ENCODE peak calls at places on chromosomes 16 and 17, in five cellular contexts. I, N, S, G and A are unnamed samples.

GRCh38 chr16:15949210-15950166 is at the start of gene ABCC1:
- DNase-seq in I (no peak), N (peak), S (no peak), G (peak), A (peak)

GRCh38 chr16:46649571-46649970 is 28.4 kb upstream of the SHCBP1 start:
- DNase-seq in I (peak), N (no peak), S (no peak), G (no peak), A (no peak)

GRCh38 chr16:85462405-85463227 is 150.5 kb upstream of the GSE1 start:
- DNase-seq in I (no peak), N (no peak), S (no peak), G (no peak), A (peak)

GRCh38 chr17:38606646-38607611 is 1.2 kb upstream of the SRCIN1 start:
- DNase-seq in I (no peak), N (no peak), S (no peak), G (no peak), A (peak)

GRCh38 chr16:76292218-76292617 is 15.0 kb downstream of the CNTNAP4 start:
- DNase-seq in I (no peak), N (no peak), S (no peak), G (no peak), A (no peak)

GRCh38 chr16:9114842-9115241 is 23.4 kb downstream of the HAPSTR1 start:
- DNase-seq in I (no peak), N (no peak), S (no peak), G (no peak), A (peak)

GRCh38 chr17:20914658-20915057 is 128.2 kb downstream of the USP22 start:
- DNase-seq in I (no peak), N (no peak), S (no peak), G (no peak), A (no peak)

GRCh38 chr16:29992371-29992967 is 2.9 kb downstream of the HIRIP3 start:
- DNase-seq in I (peak), N (no peak), S (no peak), G (no peak), A (no peak)